ENCODE peak calls at places on chromosomes 3 and 15, in four cellular contexts. L is transverse colon, B is left lung, U is right cardiac atrium. Z is an unnamed sample.

GRCh38 chr3:72334681-72335457 is 513.4 kb downstream of the SHQ1 start:
- DNase-seq in L (no peak), U (no peak), B (no peak), Z (no peak)

GRCh38 chr15:69943637-69944036 is 154.1 kb downstream of the TLE3 start:
- DNase-seq in L (no peak), B (no peak), U (no peak), Z (no peak)

GRCh38 chr3:197600796-197601565 is 45.2 kb upstream of the BDH1 start:
- DNase-seq in U (no peak), B (no peak), L (no peak), Z (no peak)

GRCh38 chr3:14938964-14939363 is 8.4 kb upstream of the NR2C2 start:
- DNase-seq in U (no peak), B (no peak), L (no peak), Z (no peak)

GRCh38 chr3:187210555-187211327 is 13.5 kb downstream of the RTP1 start:
- DNase-seq in B (no peak), U (no peak), L (no peak), Z (no peak)

GRCh38 chr3:66140763-66141372 is 79.9 kb upstream of the SLC25A26 start:
- DNase-seq in L (no peak), U (no peak), B (no peak), Z (no peak)

GRCh38 chr3:45604596-45604995 is 10.0 kb downstream of the LIMD1 start:
- DNase-seq in U (no peak), B (no peak), L (no peak), Z (no peak)

GRCh38 chr3:71048948-71049347 is 534.6 kb downstream of the FOXP1 start:
- DNase-seq in U (peak), B (no peak), L (peak), Z (no peak)

GRCh38 chr3:169403855-169404254 is 259.7 kb downstream of the MECOM start:
- DNase-seq in B (no peak), U (no peak), L (no peak), Z (no peak)

GRCh38 chr15:73924258-73924921 is 1.9 kb upstream of the LOXL1 start:
- DNase-seq in U (peak), B (no peak), L (no peak), Z (no peak)

GRCh38 chr3:98777801-98778220 is 14.7 kb downstream of the ST3GAL6 start:
- DNase-seq in U (no peak), B (no peak), L (no peak), Z (no peak)

GRCh38 chr15:68638953-68639500 is 60.2 kb downstream of the CORO2B start:
- DNase-seq in L (no peak), U (no peak), B (no peak), Z (no peak)

GRCh38 chr3:69219101-69219708 is 96.8 kb upstream of the LMOD3 start:
- DNase-seq in L (no peak), U (no peak), B (no peak), Z (no peak)

GRCh38 chr3:128681277-128681829 is 30.7 kb upstream of the RPN1 start:
- DNase-seq in U (no peak), L (no peak), B (no peak), Z (no peak)

GRCh38 chr3:66763294-66763693 is 234.8 kb upstream of the KBTBD8 start:
- DNase-seq in L (no peak), U (no peak), B (no peak), Z (peak)

GRCh38 chr3:172218350-172219323 is 179.3 kb downstream of the FNDC3B start:
- DNase-seq in U (no peak), B (no peak), L (no peak), Z (no peak)

GRCh38 chr15:25468611-25469010 is 29.8 kb upstream of the UBE3A start:
- DNase-seq in B (no peak), L (no peak), U (no peak), Z (no peak)

GRCh38 chr3:66555214-66555844 is 54.5 kb upstream of the LRIG1 start:
- DNase-seq in L (no peak), U (no peak), B (no peak), Z (no peak)

GRCh38 chr3:10848261-10848660 is 32.2 kb downstream of the SLC6A11 start:
- DNase-seq in B (no peak), L (no peak), U (no peak), Z (no peak)

GRCh38 chr3:61989681-61990080 is 383.7 kb downstream of the FEZF2 start:
- DNase-seq in U (no peak), L (no peak), B (no peak), Z (no peak)

GRCh38 chr3:148707596-148708386 is 10.1 kb downstream of the AGTR1 start:
- DNase-seq in U (no peak), B (no peak), L (no peak), Z (no peak)

GRCh38 chr3:54123538-54124196 is 1.3 kb downstream of the CACNA2D3 start:
- DNase-seq in B (no peak), U (no peak), L (no peak), Z (no peak)

GRCh38 chr3:37245003-37245402 is 70.6 kb upstream of the LRRFIP2 start:
- DNase-seq in U (no peak), L (no peak), B (no peak), Z (no peak)

GRCh38 chr15:68774120-68774519 is 46.6 kb downstream of the ANP32A start:
- DNase-seq in L (no peak), B (no peak), U (no peak), Z (no peak)

GRCh38 chr15:42289166-42289565 is 15.9 kb upstream of the TMEM87A start:
- DNase-seq in U (no peak), L (no peak), B (no peak), Z (no peak)

GRCh38 chr3:42668793-42669217 is 15.3 kb downstream of the ZBTB47 start:
- DNase-seq in L (no peak), B (no peak), U (no peak), Z (no peak)

GRCh38 chr3:61688307-61688695 is 126.9 kb downstream of the PTPRG start:
- DNase-seq in B (no peak), L (no peak), U (no peak), Z (no peak)

GRCh38 chr15:88657326-88658069 is 18.7 kb downstream of the ISG20 start:
- DNase-seq in B (no peak), L (no peak), U (no peak), Z (no peak)

GRCh38 chr3:33299395-33300081 is 22.3 kb downstream of the FBXL2 start:
- DNase-seq in U (no peak), L (no peak), B (no peak), Z (no peak)

DNA sequence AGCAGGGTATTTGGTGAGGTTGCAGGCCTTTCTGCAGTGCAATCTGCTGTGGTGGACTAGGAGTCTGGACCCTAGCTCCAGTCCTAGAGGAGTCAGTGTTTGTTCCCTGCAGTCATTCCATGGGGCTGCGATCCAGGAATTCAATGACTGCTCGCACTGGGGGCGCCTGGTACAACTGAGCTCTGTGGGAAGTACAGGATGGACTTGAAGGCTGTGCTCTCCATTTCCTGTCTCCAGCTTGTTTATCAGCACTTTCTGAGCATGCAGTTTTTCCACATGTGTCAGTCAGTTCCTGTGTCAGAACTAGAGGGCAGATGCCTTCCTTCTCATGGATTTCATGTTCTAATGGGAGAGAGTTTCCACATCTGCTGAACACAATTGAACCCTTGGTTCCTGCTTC is 46.7 kb downstream of the PDHB start:
- DNase-seq in L (peak), U (peak), B (no peak), Z (no peak)
- H3K27ac ChIP-seq in L (peak), U (peak), B (peak), Z (peak)

GRCh38 chr3:60001369-60001768 is 951.5 kb upstream of the CFAP20DC start:
- DNase-seq in U (no peak), L (no peak), B (no peak), Z (no peak)
- H3K27ac ChIP-seq in U (no peak), L (no peak), B (no peak), Z (no peak)

GRCh38 chr3:12316721-12317351 is 28.0 kb downstream of the PPARG start:
- DNase-seq in U (no peak), B (no peak), L (no peak), Z (no peak)
- H3K27ac ChIP-seq in U (no peak), B (no peak), L (peak), Z (no peak)

GRCh38 chr15:78925076-78925624 is 19.7 kb downstream of the CTSH start:
- DNase-seq in B (no peak), L (no peak), U (no peak), Z (no peak)

GRCh38 chr15:78922527-78922926 is 22.3 kb downstream of the CTSH start:
- DNase-seq in B (no peak), L (no peak), U (no peak), Z (no peak)

GRCh38 chr15:78921940-78922339 is 22.9 kb downstream of the CTSH start:
- DNase-seq in B (no peak), L (no peak), U (no peak), Z (no peak)

GRCh38 chr15:78921517-78921916 is 23.3 kb downstream of the CTSH start:
- DNase-seq in L (no peak), B (no peak), U (no peak), Z (no peak)

GRCh38 chr15:78923480-78924360 is 21.1 kb downstream of the CTSH start:
- DNase-seq in U (no peak), L (no peak), B (no peak), Z (no peak)
- H3K27ac ChIP-seq in U (no peak), L (no peak), B (no peak), Z (no peak)

GRCh38 chr15:72249138-72249825 is 18.3 kb upstream of the PKM start:
- DNase-seq in B (no peak), L (no peak), U (no peak), Z (no peak)
- H3K27ac ChIP-seq in B (peak), L (no peak), U (no peak), Z (no peak)

DNA sequence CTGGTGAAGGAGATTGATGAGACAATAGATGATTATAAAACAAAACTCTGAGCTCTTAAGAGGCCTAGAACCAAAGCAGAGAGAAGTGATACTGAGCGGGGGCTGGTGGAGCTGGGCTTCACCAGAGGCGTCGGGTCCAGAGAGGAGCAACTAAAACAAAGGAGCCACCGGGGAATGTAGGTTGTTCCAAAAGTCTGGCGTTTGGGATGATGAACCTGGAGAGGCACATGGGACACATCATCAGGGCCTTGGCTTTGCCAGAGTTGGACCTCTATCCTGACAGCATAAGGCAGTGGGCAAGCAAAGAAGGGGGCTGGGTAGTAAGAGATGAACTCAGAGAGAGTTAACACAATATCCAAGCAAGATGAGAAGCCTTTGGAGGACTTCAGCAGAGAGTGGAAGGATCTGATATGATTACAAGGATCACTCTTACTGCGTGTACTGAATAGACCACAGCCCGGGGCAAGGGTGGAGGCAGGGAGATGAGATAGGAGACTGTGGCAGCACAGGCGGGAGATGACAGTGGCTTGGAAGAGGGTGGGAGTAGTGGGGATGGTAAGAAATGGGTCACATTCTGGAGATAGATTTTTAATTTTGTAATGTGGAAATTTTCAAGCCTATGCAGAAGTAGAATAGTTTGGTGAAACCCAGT is 36.0 kb upstream of the RASA2 start:
- DNase-seq in L (no peak), B (no peak), U (no peak), Z (no peak)
- H3K27ac ChIP-seq in L (no peak), B (no peak), U (no peak), Z (peak)

GRCh38 chr15:90074916-90075315 is 27.4 kb downstream of the IDH2 start:
- DNase-seq in B (no peak), L (no peak), U (no peak), Z (no peak)
- H3K27ac ChIP-seq in B (peak), L (no peak), U (no peak), Z (peak)